ENCODE peak calls at places on chromosomes 3 and 15, in four cellular contexts. D is thoracic aorta, H is brain microvascular endothelial cell, O is nephron progenitor cell. V is an unnamed sample.

GRCh38 chr3:48518755-48519154 is 14.8 kb upstream of the SHISA5 start:
- DNase-seq in D (no peak), H (no peak), O (no peak), V (no peak)

GRCh38 chr3:45772341-45773035 is 23.8 kb downstream of the SLC6A20 start:
- DNase-seq in D (no peak), H (no peak), O (no peak), V (no peak)

GRCh38 chr3:176514297-176514696 is 683.0 kb downstream of the TBL1XR1 start:
- DNase-seq in D (no peak), H (peak), O (peak), V (peak)

GRCh38 chr3:55629432-55629831 is 142.3 kb upstream of the WNT5A start:
- DNase-seq in D (no peak), H (peak), O (no peak), V (no peak)

GRCh38 chr3:36867810-36868209 is 77.0 kb downstream of the TRANK1 start:
- DNase-seq in D (no peak), H (no peak), O (no peak), V (no peak)

GRCh38 chr15:71114887-71115566 is at the start of gene THSD4:
- DNase-seq in D (no peak), H (peak), O (peak), V (peak)

GRCh38 chr3:130258532-130258952 is 86.9 kb upstream of the COL6A5 start:
- DNase-seq in D (no peak), H (no peak), O (no peak), V (peak)

GRCh38 chr3:170356596-170357175 is 829 bp upstream of the SKIL start:
- DNase-seq in D (peak), H (peak), O (peak), V (peak)

GRCh38 chr15:57792729-57793449 is 86.4 kb downstream of the POLR2M start:
- DNase-seq in D (no peak), H (no peak), O (peak), V (no peak)

GRCh38 chr3:14130707-14131106 is 5.9 kb downstream of the TMEM43 start:
- DNase-seq in D (no peak), H (no peak), O (no peak), V (no peak)

GRCh38 chr3:172980849-172981248 is 160.2 kb downstream of the SPATA16 start:
- DNase-seq in D (no peak), H (no peak), O (no peak), V (peak)

GRCh38 chr3:133038731-133039398 is 674 bp downstream of the TMEM108 start:
- DNase-seq in D (no peak), H (peak), O (peak), V (peak)

V was measured in fibroblast of the aortic adventitia.